ENCODE peak calls at places on chromosomes 4 and X, in seven cellular contexts. A, O, F, Z, S, D and T are unnamed samples.

GRCh38 chrX:139890991-139891700 is 41.7 kb downstream of the ATP11C start:
- DNase-seq in A (peak; percentile 88), O (no peak), F (no peak), Z (no peak), S (no peak), D (no peak), T (no peak)

GRCh38 chrX:103817502-103817901 is 14.6 kb downstream of the RAB9B start:
- DNase-seq in A (peak; percentile 42), O (no peak), F (no peak), Z (peak; percentile 59), S (no peak), D (peak; percentile 17), T (no peak)

GRCh38 chr4:20074450-20074849 is 177.3 kb upstream of the SLIT2 start:
- DNase-seq in A (peak; percentile 55), O (no peak), F (no peak), Z (no peak), S (no peak), D (no peak), T (no peak)

GRCh38 chrX:68732906-68733493 is 85.5 kb downstream of the STARD8 start:
- DNase-seq in A (peak; percentile 31), O (peak; percentile 64), F (peak; percentile 88), Z (peak; percentile 58), S (peak; percentile 40), D (peak; percentile 68), T (peak; percentile 27)

GRCh38 chrX:13520441-13520840 is 49.0 kb upstream of the EGFL6 start:
- DNase-seq in A (no peak), O (no peak), F (no peak), Z (no peak), S (no peak), D (no peak), T (no peak)

GRCh38 chr4:185634066-185634652 is 98.9 kb upstream of the PDLIM3 start:
- DNase-seq in A (peak; percentile 7), O (no peak), F (no peak), Z (no peak), S (no peak), D (no peak), T (no peak)

GRCh38 chr4:22670953-22671352 is 21.8 kb upstream of the GBA3 start:
- DNase-seq in A (peak; percentile 13), O (no peak), F (no peak), Z (no peak), S (no peak), D (no peak), T (no peak)

GRCh38 chr4:80043534-80043933 is 29.5 kb downstream of the ANTXR2 start:
- DNase-seq in A (peak; percentile 18), O (no peak), F (no peak), Z (no peak), S (peak; percentile 39), D (no peak), T (no peak)

GRCh38 chr4:3401436-3402171 is 40.2 kb upstream of the HGFAC start:
- DNase-seq in A (no peak), O (no peak), F (peak; percentile 60), Z (no peak), S (no peak), D (no peak), T (no peak)

GRCh38 chr4:83113429-83113786 is 1.1 kb downstream of the PLAC8 start:
- DNase-seq in A (no peak), O (no peak), F (no peak), Z (no peak), S (no peak), D (no peak), T (no peak)

GRCh38 chrX:43328358-43328946 is 327.6 kb upstream of the MAOA start:
- DNase-seq in A (no peak), O (no peak), F (no peak), Z (no peak), S (no peak), D (no peak), T (no peak)

GRCh38 chr4:148170408-148171385 is 271.5 kb downstream of the NR3C2 start:
- DNase-seq in A (no peak), O (no peak), F (no peak), Z (no peak), S (no peak), D (no peak), T (no peak)

GRCh38 chr4:28702571-28702970 is 1841.9 kb downstream of the STIM2 start:
- DNase-seq in A (peak; percentile 4), O (no peak), F (no peak), Z (no peak), S (no peak), D (no peak), T (no peak)

GRCh38 chr4:96175871-96176270 is 336.0 kb downstream of the PDHA2 start:
- DNase-seq in A (no peak), O (no peak), F (no peak), Z (no peak), S (no peak), D (no peak), T (no peak)

GRCh38 chr4:40473578-40474388 is 138.7 kb downstream of the CHRNA9 start:
- DNase-seq in A (no peak), O (no peak), F (no peak), Z (no peak), S (no peak), D (no peak), T (no peak)

GRCh38 chrX:114905251-114905650 is 112.2 kb downstream of the IL13RA2 start:
- DNase-seq in A (no peak), O (no peak), F (no peak), Z (no peak), S (no peak), D (no peak), T (no peak)

GRCh38 chr4:95091272-95091671 is 333.5 kb downstream of the BMPR1B start:
- DNase-seq in A (peak; percentile 38), O (no peak), F (no peak), Z (no peak), S (no peak), D (no peak), T (no peak)

GRCh38 chr4:95093936-95094929 is 336.5 kb downstream of the BMPR1B start:
- DNase-seq in A (no peak), O (no peak), F (no peak), Z (no peak), S (no peak), D (no peak), T (no peak)

GRCh38 chr4:95093460-95093859 is 335.7 kb downstream of the BMPR1B start:
- DNase-seq in A (no peak), O (no peak), F (no peak), Z (no peak), S (no peak), D (no peak), T (no peak)

GRCh38 chr4:95092762-95093161 is 335.0 kb downstream of the BMPR1B start:
- DNase-seq in A (no peak), O (no peak), F (no peak), Z (no peak), S (no peak), D (no peak), T (no peak)

DNA sequence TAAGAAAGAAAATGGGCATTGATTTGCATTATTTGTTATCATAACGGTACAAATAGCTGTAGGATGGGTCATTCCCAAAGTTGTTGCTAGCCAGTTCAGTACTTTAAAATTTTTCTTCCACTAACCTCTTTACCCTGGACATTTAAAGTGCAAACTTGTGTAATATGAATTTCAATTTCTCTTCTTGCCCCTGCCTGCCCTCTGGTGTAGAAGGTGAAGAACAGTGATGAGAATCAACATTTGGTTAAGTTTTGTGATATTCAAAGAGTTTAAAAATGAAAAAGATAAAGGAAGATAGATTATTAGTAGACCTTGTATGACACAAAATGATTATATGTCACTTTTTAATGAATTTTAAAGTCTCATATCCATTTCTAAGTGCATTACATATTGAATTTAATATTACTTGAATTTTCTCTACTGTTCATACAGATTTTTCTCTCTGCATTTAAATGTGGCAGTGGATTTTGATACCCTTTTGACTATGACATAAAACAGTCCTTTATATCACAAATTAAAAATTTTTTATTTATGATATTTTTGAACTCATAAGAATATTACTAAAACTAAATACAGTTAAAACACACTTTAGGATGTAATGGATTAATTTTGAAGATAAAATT is 337.7 kb downstream of the BMPR1B start:
- DNase-seq in A (peak; percentile 59), O (no peak), F (no peak), Z (no peak), S (no peak), D (no peak), T (no peak)
- TF ChIP-seq CTCF in A (peak; percentile 79), O (no peak), F (no peak), Z (peak; percentile 73), S (peak; percentile 61), D (no peak), T (no peak)

DNA sequence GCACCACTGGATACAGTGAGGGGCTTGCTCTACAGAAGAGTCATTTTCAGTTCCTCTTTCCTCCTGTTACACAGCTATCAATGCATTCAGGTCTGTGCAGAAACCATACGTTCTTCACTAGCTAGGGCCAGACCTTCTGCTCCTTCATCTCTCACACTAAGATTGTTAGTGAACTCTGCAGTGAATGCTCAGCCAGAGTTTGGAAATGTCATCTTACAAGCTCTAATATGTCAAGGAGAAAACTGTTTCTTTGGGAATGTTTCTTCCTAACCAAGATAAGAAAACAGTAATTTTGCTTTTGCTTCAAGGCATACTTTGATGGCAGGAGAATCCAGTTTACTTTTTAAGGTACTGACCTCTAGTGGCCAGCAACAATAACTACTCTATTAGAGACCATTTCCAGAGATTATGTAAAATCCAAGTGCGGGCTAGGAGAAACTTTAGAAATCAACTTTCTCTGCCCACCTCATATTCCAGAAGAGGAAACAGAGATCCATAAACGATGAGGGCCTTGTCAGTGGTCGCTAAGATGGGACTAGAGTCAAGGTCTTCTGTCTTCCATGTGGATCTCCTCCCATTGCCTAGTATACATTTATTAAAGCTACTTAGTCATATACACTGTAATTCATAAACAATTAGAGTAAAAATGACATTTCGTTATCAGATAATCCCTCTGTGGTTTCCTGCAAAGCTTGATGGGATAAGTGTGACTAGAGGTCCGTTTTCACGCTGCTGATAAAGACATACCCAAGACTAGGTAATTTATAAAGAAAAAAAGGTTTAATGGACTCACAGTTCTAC is 12.1 kb upstream of the CC2D2A start:
- DNase-seq in A (peak; percentile 81), O (no peak), F (no peak), Z (no peak), S (no peak), D (peak; percentile 29), T (no peak)
- TF ChIP-seq CTCF in A (peak; percentile 83), O (peak; percentile 46), F (no peak), Z (peak; percentile 88), S (peak; percentile 81), D (peak; percentile 44), T (no peak)

DNA sequence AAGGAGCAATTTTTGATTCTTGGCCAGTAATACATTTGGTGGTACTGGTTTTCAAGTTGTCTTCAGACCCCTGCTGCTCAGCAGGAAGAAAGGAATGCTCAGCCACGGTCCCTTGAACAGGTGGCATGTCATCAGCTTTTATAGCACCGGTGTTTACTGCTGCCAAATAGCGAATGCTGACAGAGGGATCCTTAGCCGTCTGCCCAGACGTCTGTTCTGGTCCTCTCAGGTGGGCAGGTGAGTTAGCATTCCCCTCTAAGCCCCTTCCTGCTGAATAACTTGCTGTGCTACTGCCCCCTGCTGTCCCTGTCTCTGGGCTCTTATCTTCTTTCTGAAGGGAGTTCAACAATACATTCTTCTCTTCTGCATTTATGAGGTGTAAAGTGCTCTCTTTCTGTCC is 28.4 kb downstream of the BOD1L1 start:
- DNase-seq in A (no peak), O (no peak), F (no peak), Z (no peak), S (no peak), D (no peak), T (no peak)
- TF ChIP-seq CTCF in A (peak; percentile 3), O (no peak), F (no peak), Z (peak; percentile 36), S (no peak), D (no peak), T (no peak)

DNA sequence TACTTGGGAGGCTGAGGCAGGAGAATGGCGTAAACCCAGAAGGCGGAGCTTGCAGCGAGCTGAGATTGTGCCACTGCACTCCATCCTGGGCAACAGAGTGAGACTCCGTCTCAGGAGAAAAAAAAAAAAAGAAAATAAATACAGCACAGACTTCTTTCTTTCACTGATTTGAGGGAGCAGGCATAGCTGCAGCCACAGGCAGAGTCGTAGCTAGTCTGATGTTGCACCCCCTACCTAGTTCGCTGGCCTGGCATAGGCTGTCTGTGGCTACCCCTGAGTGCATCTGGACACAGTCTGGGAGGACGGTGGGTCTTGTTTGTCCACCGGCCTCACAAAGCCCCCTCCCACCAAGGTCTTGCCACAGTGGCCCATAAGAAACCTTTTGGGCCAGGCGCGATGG is 21.4 kb downstream of the IL3RA start:
- DNase-seq in A (no peak), O (no peak), F (no peak), Z (no peak), S (no peak), D (no peak), T (no peak)
- TF ChIP-seq CTCF in A (no peak), O (no peak), F (no peak), Z (no peak), S (no peak), D (no peak), T (no peak)